ENCODE peak calls at places on chromosomes 13 and 19, in four cellular contexts. One of them, this sample, is unnamed.

GRCh38 chr13:106533940-106534843 is 1.3 kb downstream of the EFNB2 start:
- DNase-seq in astrocyte: peak; percentile 74
- DNase-seq in GM23338: peak; percentile 56
- DNase-seq in GM23248: peak; percentile 53
- DNase-seq in this sample: peak; percentile 57

GRCh38 chr13:84303035-84303434 is 420.8 kb upstream of the SLITRK1 start:
- DNase-seq in astrocyte: peak; percentile 36
- DNase-seq in GM23338: no peak
- DNase-seq in GM23248: no peak
- DNase-seq in this sample: no peak

GRCh38 chr19:49643466-49643865 is 1.5 kb downstream of the SCAF1 start:
- DNase-seq in astrocyte: no peak
- DNase-seq in GM23338: no peak
- DNase-seq in GM23248: peak; percentile 35
- DNase-seq in this sample: no peak

GRCh38 chr19:17949956-17950309 is 17.0 kb upstream of the KCNN1 start:
- DNase-seq in astrocyte: no peak
- DNase-seq in GM23338: peak; percentile 77
- DNase-seq in GM23248: no peak
- DNase-seq in this sample: no peak

GRCh38 chr19:4543444-4543843 is 3.6 kb upstream of the LRG1 start:
- DNase-seq in astrocyte: no peak
- DNase-seq in GM23338: no peak
- DNase-seq in GM23248: no peak
- DNase-seq in this sample: no peak

GRCh38 chr19:5403968-5404640 is 51.1 kb upstream of the ZNRF4 start:
- DNase-seq in astrocyte: peak; percentile 70
- DNase-seq in GM23338: peak; percentile 98
- DNase-seq in GM23248: peak; percentile 90
- DNase-seq in this sample: peak; percentile 80

GRCh38 chr13:98300956-98301641 is 124.0 kb upstream of the RNF113B start:
- DNase-seq in astrocyte: peak; percentile 86
- DNase-seq in GM23338: no peak
- DNase-seq in GM23248: peak; percentile 67
- DNase-seq in this sample: peak; percentile 74

GRCh38 chr19:39795001-39795400 is 16.3 kb downstream of the LEUTX start:
- DNase-seq in astrocyte: no peak
- DNase-seq in GM23338: no peak
- DNase-seq in GM23248: no peak
- DNase-seq in this sample: peak; percentile 8

GRCh38 chr13:40452038-40452666 is 214.3 kb downstream of the FOXO1 start:
- DNase-seq in astrocyte: no peak
- DNase-seq in GM23338: no peak
- DNase-seq in GM23248: no peak
- DNase-seq in this sample: no peak

GRCh38 chr19:7500811-7501450 is 12.1 kb upstream of the PEX11G start:
- DNase-seq in astrocyte: peak; percentile 61
- DNase-seq in GM23338: peak; percentile 96
- DNase-seq in GM23248: peak; percentile 56
- DNase-seq in this sample: peak; percentile 72

GRCh38 chr13:90623318-90624011 is 724.0 kb upstream of the MIR17HG start:
- DNase-seq in astrocyte: no peak
- DNase-seq in GM23338: no peak
- DNase-seq in GM23248: no peak
- DNase-seq in this sample: peak; percentile 47

GRCh38 chr13:50291611-50292010 is 276.4 kb downstream of the KCNRG start:
- DNase-seq in astrocyte: no peak
- DNase-seq in GM23338: no peak
- DNase-seq in GM23248: peak; percentile 22
- DNase-seq in this sample: no peak

GRCh38 chr19:38932425-38933179 is 1.9 kb downstream of the MRPS12 start:
- DNase-seq in astrocyte: peak; percentile 28
- DNase-seq in GM23338: peak; percentile 80
- DNase-seq in GM23248: peak; percentile 65
- DNase-seq in this sample: no peak

GRCh38 chr13:35736876-35737275 is 260.4 kb upstream of the MAB21L1 start:
- DNase-seq in astrocyte: no peak
- DNase-seq in GM23338: no peak
- DNase-seq in GM23248: no peak
- DNase-seq in this sample: no peak

GRCh38 chr13:85709721-85710120 is 89.5 kb downstream of the SLITRK6 start:
- DNase-seq in astrocyte: no peak
- DNase-seq in GM23338: no peak
- DNase-seq in GM23248: no peak
- DNase-seq in this sample: no peak

GRCh38 chr13:23378009-23378632 is 55.4 kb downstream of the SACS start:
- DNase-seq in astrocyte: peak; percentile 99
- DNase-seq in GM23338: peak; percentile 33
- DNase-seq in GM23248: peak; percentile 100
- DNase-seq in this sample: peak; percentile 88

GRCh38 chr13:102642475-102642874 is 45.7 kb downstream of the TPP2 start:
- DNase-seq in astrocyte: peak; percentile 12
- DNase-seq in GM23338: no peak
- DNase-seq in GM23248: no peak
- DNase-seq in this sample: no peak

GRCh38 chr19:2315818-2316353 is 7.9 kb upstream of the LINGO3 start:
- DNase-seq in astrocyte: no peak
- DNase-seq in GM23338: peak; percentile 86
- DNase-seq in GM23248: peak; percentile 72
- DNase-seq in this sample: no peak

GRCh38 chr13:94030415-94031119 is 448.9 kb downstream of the DCT start:
- DNase-seq in astrocyte: no peak
- DNase-seq in GM23338: no peak
- DNase-seq in GM23248: no peak
- DNase-seq in this sample: no peak

GRCh38 chr19:49091391-49092038 is 6.3 kb downstream of the SNRNP70 start:
- DNase-seq in astrocyte: no peak
- DNase-seq in GM23338: no peak
- DNase-seq in GM23248: no peak
- DNase-seq in this sample: no peak

GRCh38 chr13:79336971-79337370 is 69.1 kb downstream of the RBM26 start:
- DNase-seq in astrocyte: no peak
- DNase-seq in GM23338: no peak
- DNase-seq in GM23248: no peak
- DNase-seq in this sample: no peak

GRCh38 chr19:19371056-19371455 is 34.4 kb upstream of the GATAD2A start:
- DNase-seq in astrocyte: no peak
- DNase-seq in GM23338: no peak
- DNase-seq in GM23248: peak; percentile 34
- DNase-seq in this sample: no peak

GRCh38 chr19:5434970-5435641 is 20.1 kb upstream of the ZNRF4 start:
- DNase-seq in astrocyte: peak; percentile 96
- DNase-seq in GM23338: no peak
- DNase-seq in GM23248: peak; percentile 98
- DNase-seq in this sample: peak; percentile 78

GRCh38 chr19:6241680-6242079 is 38.1 kb downstream of the MLLT1 start:
- DNase-seq in astrocyte: no peak
- DNase-seq in GM23338: no peak
- DNase-seq in GM23248: no peak
- DNase-seq in this sample: no peak

GRCh38 chr19:49282184-49282583 is 42.8 kb downstream of the SLC6A16 start:
- DNase-seq in astrocyte: no peak
- DNase-seq in GM23338: no peak
- DNase-seq in GM23248: no peak
- DNase-seq in this sample: no peak

GRCh38 chr19:1668339-1669123 is 16.1 kb upstream of the TCF3 start:
- DNase-seq in astrocyte: no peak
- DNase-seq in GM23338: peak; percentile 64
- DNase-seq in GM23248: no peak
- DNase-seq in this sample: no peak

GRCh38 chr13:59356607-59357006 is 807.1 kb downstream of the DIAPH3 start:
- DNase-seq in astrocyte: peak; percentile 52
- DNase-seq in GM23338: no peak
- DNase-seq in GM23248: peak; percentile 1
- DNase-seq in this sample: no peak

GRCh38 chr19:34475975-34476594 is 5.5 kb upstream of the WTIP start:
- DNase-seq in astrocyte: no peak
- DNase-seq in GM23338: peak; percentile 39
- DNase-seq in GM23248: peak; percentile 16
- DNase-seq in this sample: no peak

GRCh38 chr19:3405261-3405653 is 38.9 kb downstream of the NFIC start:
- DNase-seq in astrocyte: no peak
- DNase-seq in GM23338: no peak
- DNase-seq in GM23248: no peak
- DNase-seq in this sample: no peak
- H2AFZ ChIP-seq in astrocyte: peak overlapping the region; percentile 80
- H2AFZ ChIP-seq in GM23338: peak overlapping the region; percentile 96
- H2AFZ ChIP-seq in GM23248: no peak overlapping the region
- H2AFZ ChIP-seq in this sample: peak overlapping the region; percentile 74

GRCh38 chr13:26324867-26325266 is 70.9 kb downstream of the CDK8 start:
- DNase-seq in astrocyte: peak; percentile 32
- DNase-seq in GM23338: no peak
- DNase-seq in GM23248: no peak
- DNase-seq in this sample: no peak

GRCh38 chr13:26327905-26328304 is 74.0 kb downstream of the CDK8 start:
- DNase-seq in astrocyte: peak; percentile 36
- DNase-seq in GM23338: no peak
- DNase-seq in GM23248: no peak
- DNase-seq in this sample: no peak

GRCh38 chr13:26325876-26326275 is 71.9 kb downstream of the CDK8 start:
- DNase-seq in astrocyte: peak; percentile 25
- DNase-seq in GM23338: no peak
- DNase-seq in GM23248: no peak
- DNase-seq in this sample: peak; percentile 41

GRCh38 chr13:26328326-26328725 is 74.4 kb downstream of the CDK8 start:
- DNase-seq in astrocyte: no peak
- DNase-seq in GM23338: no peak
- DNase-seq in GM23248: no peak
- DNase-seq in this sample: no peak

GRCh38 chr13:26326562-26326961 is 72.6 kb downstream of the CDK8 start:
- DNase-seq in astrocyte: no peak
- DNase-seq in GM23338: no peak
- DNase-seq in GM23248: no peak
- DNase-seq in this sample: no peak
- H3K27ac ChIP-seq in astrocyte: no peak overlapping the region
- H3K27ac ChIP-seq in GM23338: no peak overlapping the region
- H3K27ac ChIP-seq in GM23248: no peak overlapping the region
- H3K27ac ChIP-seq in this sample: no peak overlapping the region

GRCh38 chr19:23800868-23801267 is 42.2 kb upstream of the ZNF681 start:
- DNase-seq in astrocyte: no peak
- DNase-seq in GM23338: no peak
- DNase-seq in GM23248: no peak
- DNase-seq in this sample: no peak

GRCh38 chr19:23801798-23802197 is 43.1 kb upstream of the ZNF681 start:
- DNase-seq in astrocyte: no peak
- DNase-seq in GM23338: no peak
- DNase-seq in GM23248: no peak
- DNase-seq in this sample: no peak

GRCh38 chr19:23800281-23800680 is 41.6 kb upstream of the ZNF681 start:
- DNase-seq in astrocyte: no peak
- DNase-seq in GM23338: no peak
- DNase-seq in GM23248: no peak
- DNase-seq in this sample: no peak

GRCh38 chr19:23802290-23802689 is 43.6 kb upstream of the ZNF681 start:
- DNase-seq in astrocyte: no peak
- DNase-seq in GM23338: no peak
- DNase-seq in GM23248: no peak
- DNase-seq in this sample: no peak

DNA sequence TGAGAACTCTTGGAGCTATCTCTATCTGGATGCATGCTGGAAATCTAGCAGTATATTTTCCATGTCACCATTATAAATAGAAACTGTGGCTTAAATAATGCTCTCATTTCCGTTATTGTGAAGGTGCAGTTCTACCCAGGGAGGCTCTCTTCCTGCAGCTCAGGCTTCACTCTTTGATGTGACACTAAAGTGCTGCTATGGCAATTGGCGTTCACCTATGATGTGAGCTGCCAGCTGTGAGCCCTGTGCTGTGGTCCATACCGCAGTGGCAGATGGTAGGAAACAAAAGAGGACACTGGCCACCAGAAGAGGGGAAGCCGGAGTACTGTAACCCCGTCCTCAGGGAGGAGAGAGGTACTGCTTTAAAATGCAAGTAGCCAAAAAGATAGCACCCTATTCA is 40.6 kb upstream of the ZNF681 start:
- DNase-seq in astrocyte: no peak
- DNase-seq in GM23338: no peak
- DNase-seq in GM23248: no peak
- DNase-seq in this sample: no peak
- H3K79me2 ChIP-seq in astrocyte: no peaks in the 10 kb centered on the region
- H3K79me2 ChIP-seq in GM23338: peaks cover 95% of the 10 kb centered on the region
- H3K79me2 ChIP-seq in GM23248: no peaks in the 10 kb centered on the region
- H3K79me2 ChIP-seq in this sample: no peaks in the 10 kb centered on the region

DNA sequence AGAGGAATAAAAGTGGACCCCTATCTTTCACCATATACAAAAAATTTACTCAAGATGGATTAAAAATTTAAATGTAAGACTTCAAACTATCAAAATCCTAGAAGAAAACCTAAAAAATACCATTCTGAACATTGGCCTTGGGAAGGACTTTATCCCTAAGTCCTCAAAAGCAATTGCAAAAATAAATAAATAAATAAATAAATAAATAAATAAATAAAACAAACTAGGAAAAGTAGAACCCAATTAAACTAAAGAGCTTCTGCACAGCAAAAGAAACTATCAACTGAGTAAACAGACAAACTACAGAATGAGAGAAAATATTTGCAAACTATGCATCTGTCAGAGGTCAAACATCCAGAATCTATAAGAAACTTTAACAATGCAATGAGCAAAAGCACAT is 874.9 kb upstream of the PCDH20 start:
- DNase-seq in astrocyte: no peak
- DNase-seq in GM23338: no peak
- DNase-seq in GM23248: no peak
- DNase-seq in this sample: no peak
- H2AFZ ChIP-seq in astrocyte: no peak overlapping the region
- H2AFZ ChIP-seq in GM23338: no peak overlapping the region
- H2AFZ ChIP-seq in GM23248: no peak overlapping the region
- H2AFZ ChIP-seq in this sample: no peak overlapping the region

DNA sequence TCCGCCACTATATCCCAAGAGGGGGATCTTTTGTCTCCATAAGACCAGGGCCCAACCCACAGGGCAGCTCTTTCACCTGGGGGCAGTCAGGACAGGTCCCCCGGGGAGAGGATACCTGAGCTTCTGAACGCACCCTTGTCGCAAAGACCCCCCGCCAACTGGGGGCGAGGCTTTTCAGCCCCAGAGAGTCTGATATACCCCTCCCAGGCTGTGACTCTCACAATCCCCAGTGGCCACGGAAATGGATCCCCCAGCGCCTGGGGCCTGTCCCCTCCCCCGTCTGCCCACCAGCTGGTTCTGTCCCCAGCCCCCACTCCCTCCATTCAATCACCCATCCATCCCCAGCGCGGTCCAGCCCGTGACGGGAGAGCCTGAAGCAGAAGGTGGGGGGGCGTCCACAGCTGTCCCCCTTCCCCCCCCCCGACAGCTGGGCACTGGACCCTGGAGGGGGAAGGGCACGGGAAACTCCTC is 858 bp downstream of the DOCK6 start:
- DNase-seq in astrocyte: no peak
- DNase-seq in GM23338: peak; percentile 54
- DNase-seq in GM23248: no peak
- DNase-seq in this sample: no peak
- H3K27ac ChIP-seq in astrocyte: no peak overlapping the region
- H3K27ac ChIP-seq in GM23338: peak overlapping the region; percentile 69
- H3K27ac ChIP-seq in GM23248: no peak overlapping the region
- H3K27ac ChIP-seq in this sample: no peak overlapping the region

GRCh38 chr13:110700186-110700585 is 5.7 kb downstream of the CARS2 start:
- DNase-seq in astrocyte: no peak
- DNase-seq in GM23338: no peak
- DNase-seq in GM23248: no peak
- DNase-seq in this sample: no peak
- H3K79me2 ChIP-seq in astrocyte: peaks cover 45% of the 10 kb centered on the region
- H3K79me2 ChIP-seq in GM23338: peaks cover 19% of the 10 kb centered on the region
- H3K79me2 ChIP-seq in GM23248: peaks cover 84% of the 10 kb centered on the region
- H3K79me2 ChIP-seq in this sample: peaks cover 81% of the 10 kb centered on the region

GRCh38 chr13:27635256-27635655 is 13.6 kb downstream of the POLR1D start:
- DNase-seq in astrocyte: no peak
- DNase-seq in GM23338: no peak
- DNase-seq in GM23248: no peak
- DNase-seq in this sample: no peak
- H2AFZ ChIP-seq in astrocyte: no peak overlapping the region
- H2AFZ ChIP-seq in GM23338: no peak overlapping the region
- H2AFZ ChIP-seq in GM23248: no peak overlapping the region
- H2AFZ ChIP-seq in this sample: no peak overlapping the region